ENCODE peak calls at places on chromosomes 2 and 18, in five cellular contexts. B, F, N, U and C are unnamed samples.
A peak's percentile ranks its signal among the peaks of the same experiment; 100 is the strongest.

GRCh38 chr2:232626584-232626983 is 6.8 kb upstream of the EFHD1 start:
- DNase-seq in B (no peak), F (no peak), N (no peak), U (no peak), C (no peak)

GRCh38 chr2:238884122-238884811 is 36.4 kb downstream of the TWIST2 start:
- DNase-seq in B (no peak), F (no peak), N (no peak), U (no peak), C (no peak)

GRCh38 chr18:75207298-75208054 is 1.5 kb downstream of the PTGR3 start:
- DNase-seq in B (no peak), F (no peak), N (no peak), U (peak; percentile 65), C (peak; percentile 60)

GRCh38 chr2:101380376-101380775 is 6.9 kb downstream of the CREG2 start:
- DNase-seq in B (peak; percentile 74), F (peak; percentile 47), N (peak; percentile 14), U (peak; percentile 85), C (peak; percentile 75)

GRCh38 chr2:118423776-118424175 is 335.5 kb downstream of the INSIG2 start:
- DNase-seq in B (no peak), F (no peak), N (no peak), U (no peak), C (no peak)

GRCh38 chr2:127416486-127417001 is 1.7 kb upstream of the PROC start:
- DNase-seq in B (no peak), F (no peak), N (no peak), U (no peak), C (no peak)

GRCh38 chr2:238513346-238513745 is 86.6 kb downstream of the ASB1 start:
- DNase-seq in B (no peak), F (no peak), N (no peak), U (peak; percentile 29), C (peak; percentile 56)

GRCh38 chr2:105739944-105740734 is 4.6 kb upstream of the NCK2 start:
- DNase-seq in B (no peak), F (no peak), N (no peak), U (no peak), C (no peak)

GRCh38 chr2:222959358-222959757 is 92.6 kb upstream of the KCNE4 start:
- DNase-seq in B (no peak), F (no peak), N (peak; percentile 66), U (peak; percentile 92), C (peak; percentile 93)

GRCh38 chr2:74290466-74291216 is 52.6 kb downstream of the SLC4A5 start:
- DNase-seq in B (no peak), F (no peak), N (no peak), U (no peak), C (no peak)

GRCh38 chr2:55460562-55460961 is 40.9 kb upstream of the CCDC88A start:
- DNase-seq in B (no peak), F (no peak), N (no peak), U (peak; percentile 33), C (no peak)

GRCh38 chr2:9247786-9248185 is 41.2 kb downstream of the ASAP2 start:
- DNase-seq in B (peak; percentile 72), F (no peak), N (no peak), U (no peak), C (no peak)

GRCh38 chr2:237532225-237532624 is 34.1 kb upstream of the PRLH start:
- DNase-seq in B (no peak), F (no peak), N (no peak), U (no peak), C (no peak)

GRCh38 chr2:70919672-70920366 is 15.9 kb upstream of the ATP6V1B1 start:
- DNase-seq in B (peak; percentile 86), F (peak; percentile 76), N (no peak), U (peak; percentile 56), C (peak; percentile 68)

GRCh38 chr2:62593825-62594224 is 87.8 kb upstream of the TMEM17 start:
- DNase-seq in B (no peak), F (no peak), N (no peak), U (no peak), C (no peak)

GRCh38 chr18:69388222-69388621 is 12.5 kb upstream of the DOK6 start:
- DNase-seq in B (no peak), F (no peak), N (no peak), U (no peak), C (no peak)

GRCh38 chr2:65354773-65355172 is 77.6 kb downstream of the SPRED2 start:
- DNase-seq in B (no peak), F (no peak), N (no peak), U (no peak), C (no peak)

GRCh38 chr2:65351234-65351947 is 81.0 kb downstream of the SPRED2 start:
- DNase-seq in B (no peak), F (peak; percentile 42), N (no peak), U (peak; percentile 86), C (no peak)

GRCh38 chr2:65353927-65354326 is 78.5 kb downstream of the SPRED2 start:
- DNase-seq in B (no peak), F (no peak), N (no peak), U (no peak), C (no peak)

GRCh38 chr2:65351948-65352595 is 80.3 kb downstream of the SPRED2 start:
- DNase-seq in B (no peak), F (no peak), N (no peak), U (no peak), C (no peak)

DNA sequence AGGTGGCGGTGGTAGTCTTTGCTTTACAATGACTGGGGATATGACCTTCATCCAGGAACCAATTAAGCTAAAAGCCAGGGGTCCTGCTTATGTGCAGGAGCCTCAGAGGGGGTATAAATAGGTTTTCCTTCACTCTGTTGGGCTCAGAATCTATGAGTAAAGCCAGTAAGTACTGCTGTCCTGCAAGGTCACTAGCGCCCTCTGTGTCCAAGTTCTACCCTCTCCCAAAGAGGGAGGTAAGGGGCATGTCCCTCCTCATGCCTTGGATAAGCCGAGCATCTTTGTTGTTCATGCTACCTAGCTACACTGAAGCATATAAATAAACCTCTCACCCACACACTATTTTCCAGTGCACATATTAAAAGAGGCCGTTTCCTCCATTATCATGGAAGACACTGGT is 79.4 kb downstream of the SPRED2 start:
- DNase-seq in B (no peak), F (no peak), N (no peak), U (no peak), C (no peak)
- TF ChIP-seq CTCF in B (no peak), F (no peak), N (no peak), U (no peak), C (peak; percentile 13)

GRCh38 chr18:78929502-78929901 is 50.1 kb upstream of the SALL3 start:
- DNase-seq in B (no peak), F (no peak), N (no peak), U (no peak), C (no peak)

GRCh38 chr18:78935406-78935805 is 44.2 kb upstream of the SALL3 start:
- DNase-seq in B (no peak), F (no peak), N (no peak), U (no peak), C (no peak)

GRCh38 chr18:78934551-78935225 is 44.9 kb upstream of the SALL3 start:
- DNase-seq in B (no peak), F (no peak), N (no peak), U (no peak), C (no peak)

GRCh38 chr18:78934003-78934402 is 45.6 kb upstream of the SALL3 start:
- DNase-seq in B (no peak), F (no peak), N (no peak), U (no peak), C (no peak)

GRCh38 chr18:78932281-78932680 is 47.3 kb upstream of the SALL3 start:
- DNase-seq in B (no peak), F (no peak), N (no peak), U (no peak), C (no peak)
- TF ChIP-seq CTCF in B (no peak), F (no peak), N (no peak), U (no peak), C (no peak)

DNA sequence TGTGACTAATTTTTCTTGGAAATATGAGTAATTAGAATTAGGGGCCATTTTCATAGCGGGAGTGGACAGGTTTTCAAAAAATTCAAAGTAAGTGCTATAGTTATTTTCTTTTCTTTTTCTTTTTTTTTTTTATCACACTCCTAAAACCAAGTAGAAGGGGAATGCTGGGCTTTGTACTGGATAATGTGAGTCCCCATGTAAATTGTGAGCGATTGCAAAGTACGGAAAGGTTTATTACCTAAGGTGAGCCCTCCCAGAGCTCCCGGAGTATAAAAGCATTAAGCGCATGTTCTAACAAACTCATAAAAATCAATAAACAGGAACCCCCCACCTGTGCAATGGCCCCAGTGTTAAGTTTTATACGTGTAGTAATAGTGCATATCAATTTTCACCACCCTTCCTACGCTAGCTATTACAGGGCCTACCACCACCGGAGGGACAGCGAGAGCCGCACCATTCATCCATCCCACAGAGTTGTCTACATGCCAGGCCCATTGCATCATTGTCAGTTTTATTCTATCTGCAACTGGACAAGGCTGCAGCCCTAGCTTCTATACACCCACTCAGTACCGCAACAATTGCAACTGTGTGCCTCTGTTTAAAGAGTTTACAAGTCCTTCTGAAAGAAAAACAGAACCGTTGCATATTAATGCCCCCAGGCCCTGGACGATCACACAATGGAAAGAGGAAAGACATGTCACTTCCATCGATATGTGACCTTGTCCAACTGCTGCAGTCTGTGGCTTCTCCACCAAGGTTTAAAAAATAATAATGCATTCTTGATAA is 58.7 kb downstream of the ZEB2 start:
- DNase-seq in B (peak; percentile 79), F (no peak), N (no peak), U (peak; percentile 95), C (peak; percentile 80)
- TF ChIP-seq CTCF in B (no peak), F (no peak), N (no peak), U (peak; percentile 17), C (peak; percentile 7)

GRCh38 chr2:240579071-240579762 is 7.3 kb upstream of the CAPN10 start:
- DNase-seq in B (no peak), F (no peak), N (no peak), U (no peak), C (no peak)

GRCh38 chr2:240581811-240582210 is 4.7 kb upstream of the CAPN10 start:
- DNase-seq in B (no peak), F (no peak), N (no peak), U (no peak), C (peak; percentile 23)

GRCh38 chr2:240578488-240578887 is 8.0 kb upstream of the CAPN10 start:
- DNase-seq in B (no peak), F (no peak), N (no peak), U (no peak), C (no peak)

GRCh38 chr2:240578110-240578450 is 8.5 kb upstream of the CAPN10 start:
- DNase-seq in B (no peak), F (no peak), N (no peak), U (no peak), C (no peak)

DNA sequence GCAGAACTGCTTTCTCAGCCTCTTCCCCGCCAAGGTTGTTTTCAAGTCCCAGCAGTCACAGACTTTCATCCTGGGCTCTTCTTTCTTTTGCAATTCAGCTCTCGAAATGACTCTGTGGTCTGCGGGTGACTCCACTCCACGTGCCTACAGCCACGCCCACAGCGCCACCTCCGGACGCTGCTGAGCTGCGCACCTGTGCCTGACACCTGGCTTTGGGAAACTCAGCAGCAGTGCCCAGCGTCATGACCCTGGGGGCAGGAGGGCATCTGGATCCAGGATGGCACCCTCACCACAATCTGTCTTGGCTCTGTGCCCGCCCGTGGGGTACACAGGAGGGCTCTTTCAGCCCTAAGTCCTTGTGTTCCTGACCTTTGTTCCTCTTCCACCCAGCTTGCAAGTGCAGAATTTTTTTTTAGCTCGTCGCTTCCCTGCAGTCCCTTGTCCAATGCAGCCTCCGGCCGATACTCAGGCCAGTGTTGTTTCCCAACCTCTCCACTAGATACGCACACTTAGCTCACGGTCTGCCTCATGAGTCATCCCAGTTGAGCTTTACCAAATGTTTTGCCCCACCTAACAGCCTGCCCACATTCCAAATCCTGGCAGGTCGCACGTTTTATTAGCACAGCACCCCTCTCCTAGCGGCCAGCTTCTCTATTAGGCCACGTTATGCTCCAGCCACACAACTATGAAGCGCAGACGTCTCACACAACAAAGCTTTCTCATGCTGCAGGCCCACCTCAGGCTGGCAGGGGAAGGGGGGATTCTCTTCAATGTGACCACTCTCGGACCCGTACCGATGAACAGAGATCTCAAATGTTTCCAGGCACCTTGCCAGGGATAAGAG is 6.5 kb upstream of the CAPN10 start:
- DNase-seq in B (no peak), F (peak; percentile 80), N (no peak), U (peak; percentile 84), C (peak; percentile 90)
- TF ChIP-seq CTCF in B (no peak), F (peak; percentile 45), N (no peak), U (peak; percentile 20), C (peak; percentile 44)

GRCh38 chr18:23095463-23095862 is 39.8 kb upstream of the CABLES1 start:
- DNase-seq in B (no peak), F (no peak), N (no peak), U (no peak), C (no peak)
- TF ChIP-seq CTCF in B (no peak), F (no peak), N (no peak), U (no peak), C (peak; percentile 36)